ENCODE peak calls at places on chromosomes 16 and 17, in nine cellular contexts. I is brain microvascular endothelial cell, A is ascending aorta, Y is cardiac fibroblast, F is endothelial cell of umbilical vein, Z is heart right ventricle, P is A673, L is colonic mucosa, J is AG04450. C is an unnamed sample.

GRCh38 chr16:35743101-35743692 is 2283.8 kb downstream of the TP53TG3F start:
- DNase-seq in J (no peak), L (no peak), A (no peak), P (no peak), Z (no peak), I (no peak), F (no peak), Y (no peak), C (no peak)

GRCh38 chr17:79930077-79930785 is 91.0 kb upstream of the CBX4 start:
- DNase-seq in Y (no peak), J (no peak), I (no peak), A (no peak), L (no peak), P (peak), Z (no peak), F (no peak), C (no peak)

GRCh38 chr16:9647981-9648701 is 534.1 kb downstream of the GRIN2A start:
- DNase-seq in L (peak), Z (peak), J (no peak), I (peak), Y (peak), P (peak), F (peak), A (no peak), C (no peak)

GRCh38 chr17:43734376-43734775 is 24.2 kb downstream of the SOST start:
- DNase-seq in Y (peak), J (no peak), A (no peak), I (peak), P (no peak), Z (no peak), F (no peak), L (no peak), C (no peak)

GRCh38 chr16:12902511-12903324 is 1.3 kb downstream of the SHISA9 start:
- DNase-seq in Y (no peak), F (no peak), P (no peak), J (no peak), A (no peak), L (no peak), I (no peak), Z (no peak), C (peak)

GRCh38 chr17:8643855-8644506 is 13.5 kb upstream of the MYH10 start:
- DNase-seq in P (no peak), L (no peak), Z (no peak), I (no peak), J (no peak), F (no peak), A (no peak), Y (no peak), C (no peak)

GRCh38 chr16:84795338-84796053 is 24.3 kb upstream of the CRISPLD2 start:
- DNase-seq in Y (peak), L (peak), F (peak), J (peak), I (peak), A (no peak), Z (peak), P (no peak), C (no peak)

GRCh38 chr16:12268602-12269001 is 292.1 kb downstream of the SNX29 start:
- DNase-seq in F (no peak), L (no peak), Y (no peak), P (no peak), Z (no peak), A (no peak), J (no peak), I (no peak), C (no peak)

GRCh38 chr16:2816751-2817495 is at the start of gene PRSS21:
- DNase-seq in F (no peak), J (no peak), Y (no peak), Z (no peak), L (no peak), I (no peak), A (no peak), P (no peak), C (no peak)

GRCh38 chr17:38706625-38707298 is 1.7 kb downstream of the MLLT6 start:
- DNase-seq in P (no peak), A (no peak), J (no peak), I (no peak), Y (no peak), Z (no peak), F (no peak), L (peak), C (peak)

GRCh38 chr17:66830451-66830850 is 4.5 kb upstream of the CACNG5 start:
- DNase-seq in A (no peak), Z (no peak), I (no peak), L (no peak), P (peak), Y (no peak), F (no peak), J (no peak), C (no peak)

DNA sequence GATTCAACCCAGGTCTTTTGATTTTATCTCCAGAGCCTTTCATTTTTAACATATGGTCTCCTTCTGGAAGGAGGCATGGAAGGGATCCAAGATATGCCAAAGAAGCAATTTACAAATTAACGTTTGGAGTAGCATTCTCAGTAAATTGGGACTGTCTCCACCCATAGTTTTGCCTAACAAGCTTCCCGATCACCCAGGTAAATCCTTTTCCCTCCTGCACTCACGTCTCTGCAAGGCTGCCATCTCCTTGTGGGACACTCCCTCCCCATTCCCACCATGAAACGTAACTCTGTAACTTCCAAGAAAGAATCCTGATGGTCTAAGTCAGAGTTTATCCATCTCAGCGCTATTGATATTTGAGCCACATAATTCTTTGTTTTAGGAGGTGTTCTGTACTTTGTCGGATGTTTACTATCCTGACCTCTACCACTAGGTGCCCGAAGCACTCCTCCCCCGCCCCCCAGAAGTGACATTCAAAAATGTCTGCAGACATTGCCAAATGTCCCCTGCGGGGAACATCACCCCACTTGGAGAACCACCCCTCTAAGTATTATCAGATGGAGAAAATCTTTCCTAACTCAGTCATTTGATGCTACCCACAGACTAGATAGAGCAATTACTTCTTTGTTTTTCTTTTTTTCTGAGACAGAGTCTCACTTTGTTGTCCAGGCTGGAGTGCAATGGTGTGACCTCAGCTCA is 32.9 kb upstream of the NFAT5 start:
- DNase-seq in L (no peak), Z (no peak), I (no peak), P (no peak), Y (no peak), A (no peak), J (no peak), F (no peak), C (no peak)
- TF ChIP-seq CTCF in L (no peak), Z (no peak), I (no peak), P (no peak), Y (no peak), A (no peak), J (no peak), F (no peak), C (no peak)

GRCh38 chr17:887842-888214 is 91.7 kb downstream of the NXN start:
- DNase-seq in F (no peak), J (no peak), Y (no peak), I (no peak), L (no peak), Z (no peak), A (no peak), P (no peak), C (no peak)
- TF ChIP-seq CTCF in F (no peak), J (no peak), Y (no peak), I (no peak), L (no peak), Z (no peak), A (no peak), P (no peak), C (no peak)

GRCh38 chr16:66267287-66268137 is 99.0 kb upstream of the CDH5 start:
- DNase-seq in P (no peak), L (no peak), I (no peak), F (no peak), Z (no peak), Y (no peak), A (no peak), J (no peak), C (no peak)

GRCh38 chr16:66264311-66265105 is 102.0 kb upstream of the CDH5 start:
- DNase-seq in Z (no peak), J (no peak), A (no peak), Y (no peak), L (no peak), I (no peak), F (no peak), P (no peak), C (no peak)

GRCh38 chr16:66265106-66265415 is 101.4 kb upstream of the CDH5 start:
- DNase-seq in L (no peak), Z (no peak), J (no peak), A (no peak), I (no peak), F (no peak), P (no peak), Y (no peak), C (no peak)

GRCh38 chr16:66265556-66266133 is 100.8 kb upstream of the CDH5 start:
- DNase-seq in J (no peak), P (no peak), Y (no peak), F (no peak), I (no peak), Z (no peak), A (no peak), L (no peak), C (no peak)

GRCh38 chr16:66266436-66267286 is 99.8 kb upstream of the CDH5 start:
- DNase-seq in Y (peak), I (peak), L (no peak), P (peak), A (no peak), F (no peak), J (peak), Z (peak), C (peak)
- TF ChIP-seq CTCF in Y (peak), I (peak), L (no peak), P (no peak), A (no peak), F (no peak), J (peak), Z (no peak), C (no peak)

GRCh38 chr17:34443832-34444469 is 80.9 kb upstream of the CCL1 start:
- DNase-seq in J (no peak), Y (no peak), A (no peak), F (no peak), P (no peak), I (no peak), L (no peak), Z (peak), C (peak)
- TF ChIP-seq CTCF in J (no peak), Y (no peak), A (no peak), F (no peak), P (no peak), I (no peak), L (no peak), Z (peak), C (no peak)

DNA sequence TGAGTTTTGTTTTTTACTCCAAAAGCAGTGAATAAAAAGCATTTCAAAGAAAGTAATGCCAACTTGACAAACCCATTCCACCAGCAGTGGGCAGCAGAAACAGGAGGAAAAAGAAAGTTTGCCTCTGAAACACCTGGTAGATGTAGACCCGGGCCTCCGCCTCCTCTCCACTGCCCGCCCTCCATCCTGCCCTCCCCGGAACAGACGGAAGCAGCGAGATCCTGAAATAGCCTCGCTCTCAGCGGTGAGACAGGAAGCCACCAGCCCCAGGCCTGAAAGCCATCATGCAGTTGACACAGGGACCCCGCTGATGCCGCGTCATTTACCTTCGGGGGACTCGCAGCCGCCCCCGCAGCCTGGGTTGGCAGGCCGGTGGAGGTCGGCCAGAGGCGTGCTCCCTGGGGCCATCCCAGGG is 67.8 kb downstream of the C16orf78 start:
- DNase-seq in Z (peak), I (no peak), J (no peak), Y (peak), F (no peak), A (no peak), L (peak), P (peak), C (peak)
- TF ChIP-seq CTCF in Z (peak), I (peak), J (no peak), Y (no peak), F (no peak), A (peak), L (no peak), P (peak), C (no peak)

GRCh38 chr17:29585080-29585751 is 4.2 kb downstream of the GIT1 start:
- DNase-seq in F (peak), I (no peak), J (no peak), L (no peak), A (no peak), Y (peak), Z (peak), P (no peak), C (peak)
- TF ChIP-seq CTCF in F (no peak), I (peak), J (peak), L (no peak), A (no peak), Y (peak), Z (no peak), P (peak), C (no peak)

GRCh38 chr17:17401271-17401781 is 75.5 kb upstream of the MED9 start:
- DNase-seq in J (no peak), L (no peak), A (no peak), P (peak), Z (no peak), I (no peak), F (no peak), Y (peak), C (no peak)
- TF ChIP-seq CTCF in J (peak), L (no peak), A (no peak), P (peak), Z (no peak), I (peak), F (no peak), Y (peak), C (no peak)

C was measured in nephron progenitor cell.